ENCODE peak calls at places on chromosomes 12 and 14, in five cellular contexts. F is CD8-positive, alpha-beta memory T cell; Y is right cardiac atrium; I is Panc1; O is tibial nerve. B is an unnamed sample.

GRCh38 chr12:41950455-41950854 is 194.2 kb downstream of the GXYLT1 start:
- DNase-seq in F (no peak), Y (no peak), I (no peak), O (no peak), B (no peak)

GRCh38 chr14:89767861-89768268 is 186.7 kb downstream of the EFCAB11 start:
- DNase-seq in F (peak; percentile 27), Y (no peak), I (peak; percentile 25), O (no peak), B (peak; percentile 66)

GRCh38 chr14:49512147-49512551 is 74.0 kb downstream of the RPS29 start:
- DNase-seq in F (no peak), Y (no peak), I (no peak), O (no peak), B (no peak)

GRCh38 chr12:13197526-13198141 is 1.1 kb downstream of the EMP1 start:
- DNase-seq in F (no peak), Y (peak; percentile 84), I (no peak), O (peak; percentile 67), B (no peak)

GRCh38 chr12:54932038-54932437 is 52.5 kb downstream of the TESPA1 start:
- DNase-seq in F (no peak), Y (no peak), I (no peak), O (no peak), B (no peak)

GRCh38 chr12:121530600-121531355 is 50.0 kb downstream of the KDM2B start:
- DNase-seq in F (peak; percentile 63), Y (peak; percentile 96), I (no peak), O (peak; percentile 65), B (peak; percentile 85)

GRCh38 chr14:103910262-103910935 is 17.9 kb upstream of the TDRD9 start:
- DNase-seq in F (peak; percentile 56), Y (peak; percentile 89), I (no peak), O (peak; percentile 71), B (peak; percentile 87)

GRCh38 chr12:108884116-108885012 is 4.5 kb downstream of the DAO start:
- DNase-seq in F (peak; percentile 46), Y (peak; percentile 77), I (peak; percentile 12), O (peak; percentile 53), B (no peak)

GRCh38 chr12:85996280-85996679 is 122.2 kb downstream of the NTS start:
- DNase-seq in F (no peak), Y (no peak), I (no peak), O (no peak), B (no peak)

GRCh38 chr12:53749986-53750811 is 1.6 kb downstream of the CISTR start:
- DNase-seq in F (no peak), Y (no peak), I (no peak), O (no peak), B (no peak)
- H3K4me3 ChIP-seq in F (no peak overlapping the region), Y (no peak overlapping the region), I (no peak overlapping the region), O (no peak overlapping the region), B (no peak overlapping the region)

GRCh38 chr12:45944771-45945170 is 45.6 kb downstream of the SCAF11 start:
- DNase-seq in F (no peak), Y (no peak), I (no peak), O (no peak), B (no peak)
- H3K4me1 ChIP-seq in F (no peaks in the 10 kb centered on the region), Y (no peaks in the 10 kb centered on the region), I (no peaks in the 10 kb centered on the region), O (peaks cover 13% of the 10 kb centered on the region), B (no peaks in the 10 kb centered on the region)

GRCh38 chr14:75229576-75229922 is 49.1 kb upstream of the FOS start:
- DNase-seq in F (no peak), Y (no peak), I (no peak), O (no peak), B (peak; percentile 84)
- H3K4me3 ChIP-seq in F (peak overlapping the region; percentile 14), Y (no peak overlapping the region), I (no peak overlapping the region), O (no peak overlapping the region), B (no peak overlapping the region)

DNA sequence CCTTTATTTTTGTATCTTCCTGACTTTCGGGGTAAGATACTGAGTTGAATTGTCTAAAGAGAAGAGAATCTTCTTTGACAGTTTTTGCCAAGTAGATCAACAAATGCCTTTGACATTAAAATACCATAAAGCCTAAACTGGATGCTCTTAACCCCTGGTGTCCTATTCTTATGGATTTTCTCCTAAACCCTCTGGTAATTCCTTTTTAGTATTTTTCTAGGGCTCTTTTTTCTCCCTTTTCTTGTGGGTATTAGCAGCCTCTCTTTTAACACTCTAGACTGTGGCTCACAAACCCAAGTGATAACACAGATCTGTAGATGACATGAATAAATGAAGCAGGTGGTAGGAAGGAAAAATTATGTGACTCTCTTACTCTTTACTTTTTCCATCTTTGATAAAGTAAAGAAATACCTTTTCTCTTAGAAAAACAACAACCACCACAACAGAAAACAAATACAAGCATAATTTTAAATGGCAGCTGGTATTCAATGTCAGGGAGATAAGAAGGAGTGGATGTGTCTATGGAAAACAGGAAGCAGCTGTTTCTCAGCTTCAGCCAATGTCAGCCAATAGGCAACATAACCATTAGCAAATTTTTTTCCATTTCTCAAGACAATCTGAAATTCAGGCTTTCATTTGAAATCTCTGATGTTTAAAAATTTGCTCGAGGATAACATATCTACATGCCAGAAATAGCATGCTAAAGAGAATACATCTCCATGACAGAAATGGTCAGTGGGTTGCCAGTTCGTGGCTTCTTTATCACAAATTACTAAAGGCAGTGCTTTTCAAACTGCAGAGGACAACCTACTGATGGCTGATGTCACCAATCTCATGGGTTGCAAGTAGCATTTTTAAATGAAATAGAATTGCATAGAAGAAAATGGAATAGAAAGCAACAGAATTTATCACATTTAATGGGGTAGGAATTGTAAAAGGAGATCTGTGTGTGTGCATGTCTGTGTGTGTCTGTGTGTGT is 123.1 kb upstream of the KRR1 start:
- DNase-seq in F (no peak), Y (no peak), I (no peak), O (no peak), B (no peak)
- H3K4me1 ChIP-seq in F (no peaks in the 10 kb centered on the region), Y (no peaks in the 10 kb centered on the region), I (peaks cover 26% of the 10 kb centered on the region), O (peaks cover 4% of the 10 kb centered on the region), B (no peaks in the 10 kb centered on the region)